ENCODE peak calls at places on chromosomes 3 and 15, in six cellular contexts. G, X, D, P, L and J are unnamed samples.

GRCh38 chr3:58009026-58009748 is 965 bp downstream of the FLNB start:
- DNase-seq in G (peak; percentile 72), X (no peak), D (peak; percentile 62), P (no peak), L (no peak), J (no peak)

GRCh38 chr15:60835974-60836373 is 357.0 kb upstream of the ICE2 start:
- DNase-seq in G (no peak), X (no peak), D (no peak), P (no peak), L (no peak), J (no peak)

GRCh38 chr3:43055806-43056770 is 49.8 kb downstream of the POMGNT2 start:
- DNase-seq in G (no peak), X (no peak), D (no peak), P (no peak), L (no peak), J (no peak)

GRCh38 chr15:66715736-66716667 is 14.0 kb downstream of the SMAD6 start:
- DNase-seq in G (no peak), X (no peak), D (no peak), P (no peak), L (no peak), J (no peak)

GRCh38 chr15:75097939-75098338 is 74.5 kb downstream of the PPCDC start:
- DNase-seq in G (no peak), X (no peak), D (no peak), P (no peak), L (no peak), J (no peak)

GRCh38 chr3:172201136-172201989 is 162.0 kb downstream of the FNDC3B start:
- DNase-seq in G (peak; percentile 26), X (no peak), D (no peak), P (no peak), L (no peak), J (peak; percentile 45)

GRCh38 chr3:110272525-110272924 is 799.1 kb upstream of the NECTIN3 start:
- DNase-seq in G (no peak), X (no peak), D (peak; percentile 29), P (no peak), L (no peak), J (no peak)

GRCh38 chr3:40713795-40714194 is 189.0 kb downstream of the ZNF621 start:
- DNase-seq in G (no peak), X (no peak), D (no peak), P (no peak), L (peak; percentile 8), J (no peak)

GRCh38 chr3:87495946-87496345 is 219.6 kb upstream of the POU1F1 start:
- DNase-seq in G (no peak), X (no peak), D (no peak), P (no peak), L (no peak), J (no peak)
- TF ChIP-seq CTCF in G (no peak), X (no peak), D (no peak), P (no peak), L (no peak), J (no peak)

DNA sequence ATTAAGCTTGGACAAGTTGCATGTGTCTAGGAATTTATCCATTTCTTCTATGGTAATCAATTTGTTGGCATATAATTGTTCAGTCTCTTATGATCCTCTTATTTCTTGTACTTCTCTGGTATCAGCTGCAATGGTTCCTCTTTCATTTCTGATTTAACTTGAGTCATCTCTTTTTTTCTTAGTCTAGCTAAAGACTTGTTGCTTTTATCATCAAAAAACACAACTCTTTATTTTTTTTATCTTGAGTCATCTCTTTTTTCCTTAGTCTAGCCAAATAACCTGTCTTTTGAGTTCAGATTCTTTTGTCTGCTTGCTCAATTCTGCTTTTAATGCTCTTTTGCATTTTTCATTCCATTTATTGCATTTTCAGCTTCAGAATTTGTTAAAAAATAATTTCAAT is 37.3 kb downstream of the UBE3A start:
- DNase-seq in G (no peak), X (no peak), D (no peak), P (no peak), L (no peak), J (no peak)
- TF ChIP-seq REST in G (no peak), X (no peak), D (no peak), P (no peak), L (no peak), J (no peak)

GRCh38 chr3:195039180-195039843 is 231.6 kb downstream of the XXYLT1 start:
- DNase-seq in G (no peak), X (no peak), D (no peak), P (no peak), L (no peak), J (no peak)
- TF ChIP-seq POLR2AphosphoS5 in G (no peak), X (no peak), D (no peak), P (no peak), L (no peak), J (no peak)

GRCh38 chr3:84136425-84136824 is 822.4 kb upstream of the CADM2 start:
- DNase-seq in G (no peak), X (no peak), D (peak; percentile 16), P (no peak), L (no peak), J (no peak)
- TF ChIP-seq CTCF in G (peak; percentile 43), X (no peak), D (peak; percentile 46), P (no peak), L (peak; percentile 3), J (no peak)

GRCh38 chr3:9193633-9194032 is 55.8 kb downstream of the SRGAP3 start:
- DNase-seq in G (no peak), X (no peak), D (no peak), P (no peak), L (no peak), J (no peak)

GRCh38 chr3:9190276-9190675 is 59.2 kb downstream of the SRGAP3 start:
- DNase-seq in G (no peak), X (no peak), D (no peak), P (no peak), L (no peak), J (no peak)

GRCh38 chr3:9193211-9193610 is 56.2 kb downstream of the SRGAP3 start:
- DNase-seq in G (no peak), X (no peak), D (no peak), P (no peak), L (no peak), J (no peak)

GRCh38 chr3:9194509-9195184 is 54.8 kb downstream of the SRGAP3 start:
- DNase-seq in G (no peak), X (no peak), D (no peak), P (no peak), L (no peak), J (no peak)

DNA sequence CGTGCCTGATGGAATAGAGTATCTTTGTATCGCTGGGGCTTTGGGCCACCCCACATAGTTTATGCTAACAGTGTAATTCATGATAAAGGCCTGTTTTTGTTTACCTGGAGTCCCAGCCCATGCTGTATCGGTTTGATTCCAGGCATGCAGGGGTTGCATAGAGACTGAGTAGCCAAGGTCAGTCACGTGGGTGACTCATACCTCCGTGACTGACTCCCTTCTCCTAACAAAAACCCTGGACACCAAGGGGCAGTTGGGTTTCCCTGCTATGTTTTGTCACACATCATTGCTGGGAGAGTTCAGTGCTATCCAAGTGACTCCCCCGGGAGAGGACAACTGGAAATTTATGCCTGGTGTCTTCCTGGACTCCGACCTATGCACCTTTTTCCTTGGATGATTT is 57.2 kb downstream of the SRGAP3 start:
- DNase-seq in G (no peak), X (no peak), D (no peak), P (peak; percentile 21), L (no peak), J (no peak)
- TF ChIP-seq REST in G (no peak), X (no peak), D (no peak), P (no peak), L (no peak), J (no peak)

DNA sequence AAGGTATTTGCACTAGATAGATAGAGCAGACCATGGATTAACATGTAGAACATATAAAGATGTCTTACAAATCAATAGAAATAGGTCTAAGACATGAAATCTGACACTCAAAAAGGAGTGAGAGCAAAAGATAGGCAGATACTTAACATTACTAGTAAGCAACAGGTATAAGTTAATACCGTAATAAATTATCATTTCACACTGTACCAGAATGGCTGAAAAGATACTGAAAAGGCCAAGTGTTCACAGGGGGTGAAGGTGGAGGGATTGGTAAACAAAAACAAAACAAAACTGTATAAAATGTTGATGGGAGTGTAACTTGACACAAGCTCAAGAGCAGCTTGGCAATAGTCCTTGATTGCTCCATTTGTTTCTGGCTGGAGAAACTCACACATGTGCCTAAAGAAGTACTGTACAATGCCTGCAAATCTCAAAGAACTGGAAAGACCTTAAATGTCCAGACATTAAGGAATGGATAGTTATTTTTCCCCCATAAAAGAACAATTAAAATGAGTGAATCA is 3.5 kb downstream of the NSMCE3 start:
- DNase-seq in G (no peak), X (no peak), D (no peak), P (no peak), L (no peak), J (no peak)
- TF ChIP-seq POLR2AphosphoS5 in G (no peak), X (no peak), D (no peak), P (no peak), L (no peak), J (no peak)

DNA sequence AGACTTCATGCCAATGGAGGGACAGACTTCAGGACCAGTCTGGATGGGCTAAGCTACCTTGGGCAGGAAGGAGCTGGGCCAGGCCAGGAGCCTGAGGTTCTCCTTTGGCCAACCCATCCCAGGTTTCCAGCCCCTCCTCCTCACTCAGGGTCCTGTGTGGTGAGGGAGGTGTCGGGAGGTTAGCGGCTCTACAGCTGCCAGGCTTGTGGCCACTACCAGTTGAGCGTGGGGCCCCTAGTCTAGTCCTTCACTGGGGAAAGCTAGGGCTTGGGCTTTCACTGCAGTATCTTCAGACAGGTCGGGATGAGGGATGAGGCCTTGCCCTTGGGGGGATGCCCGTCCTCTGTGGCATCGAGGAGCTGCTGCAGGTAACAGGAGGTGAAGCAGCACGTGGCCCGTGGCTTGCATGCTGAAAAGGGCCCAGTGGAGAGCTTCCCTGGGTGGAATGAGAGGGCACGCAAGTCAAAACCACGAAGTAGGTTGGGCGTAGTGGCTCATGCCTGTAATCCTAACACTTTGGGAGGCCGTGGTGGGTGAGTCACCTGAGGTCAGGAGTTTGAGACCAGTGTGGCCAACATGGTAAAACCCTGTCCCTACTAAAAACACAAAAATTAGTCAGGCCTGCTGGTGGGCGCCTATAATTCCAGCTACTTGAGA is 8.5 kb upstream of the FANCD2 start:
- DNase-seq in G (no peak), X (no peak), D (no peak), P (no peak), L (no peak), J (no peak)
- TF ChIP-seq CTCF in G (no peak), X (no peak), D (no peak), P (no peak), L (no peak), J (no peak)

GRCh38 chr15:40766194-40766830 is 2.4 kb downstream of the GCHFR start:
- DNase-seq in G (peak; percentile 57), X (no peak), D (no peak), P (no peak), L (no peak), J (no peak)
- TF ChIP-seq REST in G (no peak), X (no peak), D (no peak), P (no peak), L (no peak), J (no peak)

GRCh38 chr3:112086018-112086854 is at the start of gene C3orf52:
- DNase-seq in G (peak; percentile 94), X (peak; percentile 67), D (peak; percentile 96), P (peak; percentile 56), L (no peak), J (peak; percentile 25)
- TF ChIP-seq POLR2AphosphoS5 in G (peak; percentile 50), X (peak; percentile 82), D (peak; percentile 84), P (no peak), L (no peak), J (no peak)